ENCODE peak calls at places on chromosomes 3 and 15, in five cellular contexts. G is MCF 10A; L is stimulated activated CD8-positive, alpha-beta memory T cell treated with anti-CD3 and anti-CD28 coated beads, Interleukin-4, amount 100 ng/mL, for 1 hour; W is effector memory CD4-positive, alpha-beta T cell; Q is iPS-NIHi11. V is an unnamed sample.

GRCh38 chr15:38691951-38692788 is 127.6 kb upstream of the RASGRP1 start:
- DNase-seq in G (no peak), L (no peak), W (no peak), Q (no peak), V (no peak)

GRCh38 chr3:188244395-188244861 is 90.5 kb downstream of the LPP start:
- DNase-seq in G (peak; percentile 74), L (no peak), W (no peak), Q (no peak), V (no peak)

GRCh38 chr3:169250000-169250399 is 413.5 kb downstream of the MECOM start:
- DNase-seq in G (no peak), L (no peak), W (no peak), Q (no peak), V (no peak)

GRCh38 chr3:67804545-67804944 is 150.1 kb upstream of the SUCLG2 start:
- DNase-seq in G (no peak), L (no peak), W (no peak), Q (no peak), V (no peak)

GRCh38 chr3:52014613-52015012 is 18.9 kb upstream of the RPL29 start:
- DNase-seq in G (no peak), L (no peak), W (no peak), Q (peak; percentile 78), V (no peak)

GRCh38 chr3:27253831-27254230 is 115.4 kb downstream of the NEK10 start:
- DNase-seq in G (peak; percentile 69), L (no peak), W (no peak), Q (peak; percentile 74), V (no peak)

GRCh38 chr3:34352932-34353331 is 554.5 kb downstream of the PDCD6IP start:
- DNase-seq in G (no peak), L (no peak), W (no peak), Q (no peak), V (no peak)

GRCh38 chr3:141816958-141817357 is 53.8 kb downstream of the GRK7 start:
- DNase-seq in G (no peak), L (no peak), W (no peak), Q (no peak), V (no peak)

GRCh38 chr15:88649286-88649733 is 10.5 kb downstream of the ISG20 start:
- DNase-seq in G (peak; percentile 71), L (no peak), W (no peak), Q (no peak), V (no peak)

GRCh38 chr3:14477311-14477935 is 62.7 kb downstream of the GRIP2 start:
- DNase-seq in G (no peak), L (no peak), W (no peak), Q (no peak), V (no peak)

GRCh38 chr3:121690777-121691405 is 30.2 kb upstream of the HCLS1 start:
- DNase-seq in G (no peak), L (no peak), W (no peak), Q (no peak), V (no peak)

GRCh38 chr3:188234172-188234571 is 80.2 kb downstream of the LPP start:
- DNase-seq in G (no peak), L (no peak), W (no peak), Q (no peak), V (no peak)

GRCh38 chr15:60044636-60045273 is 40.6 kb downstream of the FOXB1 start:
- DNase-seq in G (peak; percentile 22), L (no peak), W (no peak), Q (no peak), V (no peak)

V was measured in thyroid gland.